ENCODE peak calls at places on chromosome 21, in seven cellular contexts. D, K, J, M, X, E and O are unnamed samples.

GRCh38 chr21:14533555-14534400 is 12.3 kb downstream of the SAMSN1 start:
- DNase-seq in D (no peak), M (no peak), X (peak), J (no peak), K (no peak), E (no peak), O (no peak)

GRCh38 chr21:44810829-44811228 is 7.0 kb downstream of the SUMO3 start:
- DNase-seq in J (no peak), M (no peak), E (no peak), K (no peak), X (no peak), D (no peak), O (no peak)

GRCh38 chr21:27346041-27346448 is 379.2 kb upstream of the ADAMTS5 start:
- DNase-seq in E (no peak), K (no peak), X (no peak), M (no peak), J (no peak), D (no peak), O (no peak)

GRCh38 chr21:31255036-31255435 is 89.0 kb downstream of the TIAM1 start:
- DNase-seq in K (no peak), J (no peak), X (no peak), E (no peak), D (no peak), M (no peak), O (no peak)

GRCh38 chr21:37564924-37565529 is 198.5 kb downstream of the DYRK1A start:
- DNase-seq in K (no peak), M (peak), X (no peak), J (no peak), D (no peak), E (no peak), O (no peak)

GRCh38 chr21:37871121-37871862 is 45.0 kb downstream of the KCNJ6 start:
- DNase-seq in D (no peak), E (no peak), J (no peak), X (no peak), M (no peak), K (no peak), O (no peak)

GRCh38 chr21:20999567-21000169 is 1.5 kb downstream of the NCAM2 start:
- DNase-seq in E (no peak), K (peak), M (peak), D (peak), X (no peak), J (no peak), O (peak)

GRCh38 chr21:42865361-42866160 is 13.8 kb downstream of the WDR4 start:
- DNase-seq in E (no peak), X (no peak), K (no peak), D (peak), M (no peak), J (no peak), O (no peak)

GRCh38 chr21:17371470-17371869 is 141.4 kb upstream of the CXADR start:
- DNase-seq in J (no peak), E (no peak), X (no peak), M (no peak), K (no peak), D (no peak), O (no peak)

GRCh38 chr21:33266784-33267135 is 593 bp downstream of the IL10RB start:
- DNase-seq in J (no peak), M (no peak), E (no peak), D (peak), K (no peak), X (no peak), O (no peak)
- TF ChIP-seq TAF1 in J (no peak), M (no peak), E (no peak), D (no peak), K (no peak), X (no peak), O (no peak)

GRCh38 chr21:35932232-35932911 is 128.0 kb downstream of the SETD4 start:
- DNase-seq in E (peak), M (no peak), K (peak), X (peak), J (no peak), D (no peak), O (no peak)

DNA sequence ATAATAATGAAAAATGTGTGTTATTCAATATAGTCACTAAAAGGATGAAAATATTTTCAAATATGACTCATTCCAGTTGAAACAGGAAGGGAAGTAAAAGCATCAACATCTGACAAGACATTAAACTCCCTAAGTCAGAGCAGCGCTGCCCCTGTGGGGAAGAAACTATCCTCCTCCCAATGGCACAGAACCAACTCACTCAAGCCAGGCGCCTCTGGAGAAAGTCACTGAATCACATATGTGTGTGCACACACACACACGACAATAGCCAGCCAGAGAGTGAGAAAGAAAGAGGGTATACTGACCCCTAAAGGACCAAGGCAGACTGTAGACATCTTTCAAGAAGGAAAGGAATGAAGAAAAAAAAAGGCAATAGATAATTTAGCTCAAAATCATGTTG is 126.9 kb downstream of the SETD4 start:
- DNase-seq in D (no peak), J (no peak), M (no peak), X (no peak), E (no peak), K (no peak), O (no peak)
- TF ChIP-seq TAF1 in D (no peak), J (no peak), M (no peak), X (no peak), E (no peak), K (no peak), O (no peak)

DNA sequence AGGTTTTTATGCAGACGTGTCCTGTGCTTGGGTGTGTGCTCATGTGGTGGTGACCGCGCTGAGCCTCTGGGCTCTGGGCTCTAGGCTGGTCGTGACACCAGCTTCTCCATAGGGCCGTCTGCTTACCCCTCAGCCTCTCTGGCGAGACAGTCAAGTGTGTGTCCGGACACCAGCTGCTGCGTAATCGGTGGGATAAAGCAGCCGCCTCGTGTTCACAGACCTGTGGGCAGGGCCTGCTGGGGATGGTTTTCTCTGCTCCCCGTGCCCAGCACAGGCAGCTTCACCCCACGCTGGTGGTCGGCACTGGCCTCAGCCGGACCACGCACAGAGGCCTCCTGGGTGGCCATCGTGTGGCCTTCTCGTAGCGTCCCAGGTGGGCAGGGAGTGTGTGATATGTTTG is 33.6 kb upstream of the DIP2A start:
- DNase-seq in K (no peak), M (no peak), D (no peak), E (no peak), J (no peak), X (no peak), O (no peak)
- TF ChIP-seq TAF1 in K (no peak), M (no peak), D (no peak), E (no peak), J (no peak), X (no peak), O (no peak)

DNA sequence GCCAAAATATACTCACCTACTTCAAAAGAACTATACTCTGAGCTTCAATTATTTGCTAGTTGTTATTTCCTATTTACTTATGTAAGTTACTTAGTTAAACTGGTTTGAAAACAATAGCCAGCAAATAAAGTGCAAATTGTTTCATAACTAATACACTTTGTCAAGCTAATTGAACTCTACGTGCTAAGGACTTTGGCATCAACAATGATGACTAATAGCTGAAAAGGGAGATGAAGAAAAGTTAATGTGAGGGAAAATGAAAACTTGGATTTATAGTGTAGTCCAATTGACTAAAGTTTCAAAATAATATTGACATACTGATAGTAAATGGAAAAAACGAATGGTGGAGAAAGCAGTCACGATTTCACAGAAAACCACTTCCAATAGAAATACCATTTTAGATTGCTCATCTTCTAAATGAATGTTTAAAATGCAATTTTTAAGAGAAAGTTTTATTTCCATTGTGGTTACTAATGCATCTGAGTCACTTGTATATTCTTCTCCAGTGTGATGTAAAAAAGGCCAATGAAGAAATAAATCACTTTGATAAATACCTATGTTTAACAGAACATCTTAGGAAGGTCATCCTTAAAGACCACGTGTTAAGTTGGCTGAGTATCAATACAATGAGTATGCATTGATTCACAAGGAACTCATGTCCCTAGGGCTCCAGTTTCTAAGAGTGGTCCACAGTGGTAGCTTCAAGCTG is 455.2 kb downstream of the LTN1 start:
- DNase-seq in E (no peak), M (no peak), X (no peak), J (no peak), D (no peak), K (no peak), O (no peak)
- TF ChIP-seq TAF1 in E (no peak), M (no peak), X (no peak), J (no peak), D (no peak), K (no peak), O (no peak)

DNA sequence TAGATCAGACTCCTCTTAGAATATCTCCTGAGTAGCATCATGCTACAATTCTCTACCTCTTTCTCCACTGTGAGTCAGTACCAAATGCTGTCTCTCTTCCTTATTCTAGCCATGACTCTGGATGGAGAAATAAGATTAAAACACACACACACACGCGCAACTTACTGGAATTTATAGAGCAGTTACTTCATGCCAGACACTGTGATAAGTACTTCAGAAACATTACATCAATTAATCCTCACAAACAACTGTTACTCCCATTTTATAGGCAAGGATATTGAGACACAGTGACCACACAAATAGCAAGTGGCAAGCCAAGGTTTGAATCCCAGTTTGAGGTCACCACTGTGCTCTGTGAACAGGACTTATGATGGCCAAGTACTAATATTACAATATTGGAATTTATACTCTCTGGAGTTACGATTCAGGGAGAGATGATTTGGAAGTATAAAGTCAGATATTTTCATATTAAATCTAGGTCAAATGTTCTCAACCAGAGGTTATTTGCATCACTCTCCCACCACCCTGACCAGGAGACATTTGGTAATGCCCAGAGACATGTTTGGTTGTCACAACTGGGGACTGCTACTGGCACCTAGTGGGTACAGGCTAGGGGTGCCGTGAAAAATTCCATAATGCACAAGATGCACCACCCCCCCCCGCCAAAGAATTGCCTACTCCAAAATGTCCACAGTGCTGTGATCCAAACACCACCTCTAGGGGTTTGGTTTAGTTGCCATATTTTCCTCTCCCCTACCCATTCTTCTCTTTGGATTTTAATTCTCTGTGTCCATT is 221.6 kb downstream of the LTN1 start:
- DNase-seq in D (no peak), X (no peak), E (no peak), J (no peak), K (no peak), M (no peak), O (no peak)
- TF ChIP-seq TAF1 in D (no peak), X (no peak), E (no peak), J (no peak), K (no peak), M (no peak), O (no peak)